ENCODE peak calls at places on chromosomes 7 and 10, in four cellular contexts. T is B cell, M is choroid plexus epithelial cell, R is A549. D is an unnamed sample.

GRCh38 chr10:16944961-16945360 is 127.7 kb upstream of the RSU1 start:
- DNase-seq in T (no peak), M (no peak), R (no peak), D (no peak)

GRCh38 chr10:31456463-31456862 is 137.4 kb downstream of the ZEB1 start:
- DNase-seq in T (no peak), M (peak; percentile 32), R (no peak), D (no peak)

GRCh38 chr10:112274831-112275230 is 8.4 kb upstream of the TECTB start:
- DNase-seq in T (no peak), M (no peak), R (no peak), D (no peak)

GRCh38 chr10:58072634-58073033 is 195.1 kb downstream of the IPMK start:
- DNase-seq in T (no peak), M (no peak), R (no peak), D (no peak)

GRCh38 chr7:136009488-136010079 is 32.4 kb upstream of the MTPN start:
- DNase-seq in T (no peak), M (peak; percentile 71), R (peak; percentile 49), D (no peak)

GRCh38 chr7:32062150-32062549 is 8.1 kb downstream of the PDE1C start:
- DNase-seq in T (no peak), M (peak; percentile 22), R (peak; percentile 78), D (no peak)

GRCh38 chr7:44539669-44540516 is 1.2 kb downstream of the NPC1L1 start:
- DNase-seq in T (no peak), M (no peak), R (no peak), D (no peak)

GRCh38 chr10:121900443-121901174 is 27.2 kb downstream of the ATE1 start:
- DNase-seq in T (no peak), M (peak; percentile 87), R (peak; percentile 71), D (no peak)

DNA sequence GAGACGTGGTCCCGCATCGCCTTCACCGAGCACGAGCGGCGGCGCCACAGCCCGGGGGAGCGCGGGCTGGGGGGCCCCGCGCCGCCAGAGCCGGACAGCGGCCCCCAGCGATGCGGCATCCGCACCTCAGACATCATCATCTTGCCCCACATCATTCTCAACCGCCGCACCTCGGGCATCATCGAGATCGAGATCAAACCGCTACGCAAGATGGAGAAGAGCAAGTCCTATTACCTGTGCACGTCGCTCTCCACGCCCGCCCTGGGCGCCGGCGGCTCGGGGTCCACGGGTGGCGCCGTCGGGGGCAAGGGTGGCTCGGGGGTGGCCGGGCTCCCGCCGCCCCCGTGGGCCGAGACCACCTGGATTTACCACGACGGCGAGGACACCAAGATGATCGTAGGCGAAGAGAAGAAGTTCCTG is 733 bp downstream of the CNNM2 start:
- DNase-seq in T (peak; percentile 49), M (no peak), R (peak; percentile 15), D (peak; percentile 32)
- TF ChIP-seq CTCF in T (peak; percentile 16), M (no peak), R (no peak), D (no peak)

DNA sequence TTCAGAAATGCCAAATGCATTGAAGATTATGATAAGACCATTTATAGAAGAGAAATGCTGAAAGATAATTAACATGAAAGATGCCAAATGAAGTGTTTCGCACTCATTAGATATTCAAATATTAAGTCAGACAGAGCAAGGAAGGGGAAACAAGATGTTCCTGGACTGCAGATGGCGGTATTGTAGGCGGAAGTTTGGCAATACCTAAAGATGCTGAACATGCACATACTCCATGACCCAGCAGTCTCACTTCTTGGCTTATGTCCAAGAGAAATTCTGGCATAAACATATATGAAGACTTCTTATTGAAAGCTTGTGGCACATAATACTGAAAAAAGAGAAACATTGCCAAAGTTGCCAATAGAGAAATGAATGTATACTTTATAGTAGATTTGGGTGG is 325.4 kb upstream of the SEMA3C start:
- DNase-seq in T (no peak), M (peak; percentile 88), R (peak; percentile 61), D (no peak)
- TF ChIP-seq CTCF in T (no peak), M (peak; percentile 45), R (no peak), D (no peak)

DNA sequence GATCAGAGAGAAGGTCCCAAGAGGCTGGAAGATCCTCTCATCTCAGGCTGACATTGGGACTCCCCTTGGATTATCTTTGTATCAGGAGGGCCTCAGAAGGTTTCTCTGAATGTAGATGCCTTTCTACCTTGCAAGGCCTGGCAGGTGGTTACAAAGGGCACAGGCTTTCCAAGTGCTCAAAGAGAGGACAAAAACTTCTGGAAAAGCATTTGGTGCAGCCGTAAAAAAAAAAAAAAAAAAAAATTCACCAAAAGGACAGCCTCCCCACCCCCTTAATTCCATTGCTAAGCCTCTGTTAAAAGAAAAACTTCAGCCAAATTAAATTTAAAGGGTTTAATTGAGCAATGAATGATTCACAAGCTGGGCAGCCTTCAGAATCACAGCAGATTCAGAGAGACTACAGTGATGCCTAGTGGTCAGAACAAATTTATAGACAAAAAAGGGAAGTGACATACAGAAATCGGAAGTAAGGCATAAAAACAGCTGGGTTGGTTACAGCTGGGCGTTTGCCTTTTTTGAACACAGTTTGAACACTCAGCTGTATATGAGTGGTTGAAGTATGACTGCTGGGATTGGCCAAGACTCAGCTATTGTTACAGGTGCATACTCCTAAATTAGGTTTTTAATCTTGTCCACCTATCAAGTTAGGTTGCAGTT is 42.5 kb upstream of the LRGUK start:
- DNase-seq in T (no peak), M (no peak), R (no peak), D (no peak)
- TF ChIP-seq CTCF in T (no peak), M (no peak), R (no peak), D (no peak)

DNA sequence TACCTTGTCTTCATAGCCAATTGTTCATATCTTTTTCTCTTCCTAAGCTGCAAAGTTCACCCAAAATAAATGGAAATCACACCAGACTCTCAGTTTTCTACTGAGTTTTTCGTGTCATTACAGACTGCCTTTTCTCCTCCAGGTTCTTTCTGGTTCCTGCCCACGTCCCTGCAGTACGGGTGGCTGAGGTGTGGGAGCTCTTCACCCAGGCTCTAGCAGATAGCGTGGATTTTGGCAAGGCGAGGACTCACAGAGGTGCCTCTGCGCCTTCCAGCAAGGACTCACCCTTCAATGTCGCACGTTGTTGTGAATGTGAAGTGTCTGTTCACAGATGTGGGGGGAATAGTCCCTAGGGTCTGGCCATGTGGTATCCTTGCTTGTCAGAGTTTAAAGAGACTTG is 71.6 kb downstream of the ABCA13 start:
- DNase-seq in T (no peak), M (no peak), R (no peak), D (no peak)
- TF ChIP-seq CTCF in T (no peak), M (no peak), R (no peak), D (no peak)

GRCh38 chr10:11279286-11279685 is 261.6 kb downstream of the CELF2 start:
- DNase-seq in T (no peak), M (no peak), R (no peak), D (no peak)
- TF ChIP-seq CTCF in T (no peak), M (no peak), R (no peak), D (no peak)

DNA sequence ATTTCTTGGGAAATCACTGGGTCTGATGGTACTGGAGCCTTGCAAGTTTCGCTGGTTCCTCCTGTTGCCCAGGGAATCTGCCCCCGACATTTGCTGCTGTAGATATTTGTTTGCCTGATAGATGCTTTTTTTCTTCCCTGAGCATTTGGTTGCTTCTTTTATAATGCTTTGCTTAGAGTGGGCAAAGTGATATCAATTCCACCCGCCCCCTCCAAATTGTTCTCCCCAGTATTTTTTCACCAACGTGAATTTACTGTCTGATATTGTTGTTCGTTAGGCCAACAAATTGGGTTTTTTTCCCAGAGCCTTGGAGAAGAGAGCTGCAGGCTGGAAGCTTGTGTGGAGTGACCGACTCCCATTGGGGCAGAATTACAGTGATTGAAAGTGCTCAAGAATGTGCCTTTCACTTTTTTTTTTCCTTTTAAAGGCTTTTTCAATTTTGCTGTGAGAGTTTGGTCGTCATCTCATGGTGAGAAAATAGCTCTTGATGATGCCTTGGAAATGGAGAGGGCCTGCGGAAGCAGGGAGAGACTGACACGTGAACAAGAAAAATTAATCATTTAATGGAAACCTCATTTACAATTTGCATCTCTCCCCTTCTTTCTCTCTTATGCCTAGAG is 2.5 kb downstream of the GRK5 start:
- DNase-seq in T (no peak), M (peak; percentile 58), R (no peak), D (no peak)
- TF ChIP-seq CTCF in T (peak; percentile 45), M (no peak), R (no peak), D (peak; percentile 40)

GRCh38 chr10:78258303-78259030 is 224.8 kb downstream of the RPS24 start:
- DNase-seq in T (no peak), M (no peak), R (peak; percentile 22), D (no peak)
- TF ChIP-seq CTCF in T (peak; percentile 19), M (no peak), R (no peak), D (no peak)

GRCh38 chr7:42700376-42701327 is 211.2 kb downstream of the C7orf25 start:
- DNase-seq in T (no peak), M (no peak), R (no peak), D (no peak)
- TF ChIP-seq CTCF in T (no peak), M (peak; percentile 14), R (no peak), D (no peak)

DNA sequence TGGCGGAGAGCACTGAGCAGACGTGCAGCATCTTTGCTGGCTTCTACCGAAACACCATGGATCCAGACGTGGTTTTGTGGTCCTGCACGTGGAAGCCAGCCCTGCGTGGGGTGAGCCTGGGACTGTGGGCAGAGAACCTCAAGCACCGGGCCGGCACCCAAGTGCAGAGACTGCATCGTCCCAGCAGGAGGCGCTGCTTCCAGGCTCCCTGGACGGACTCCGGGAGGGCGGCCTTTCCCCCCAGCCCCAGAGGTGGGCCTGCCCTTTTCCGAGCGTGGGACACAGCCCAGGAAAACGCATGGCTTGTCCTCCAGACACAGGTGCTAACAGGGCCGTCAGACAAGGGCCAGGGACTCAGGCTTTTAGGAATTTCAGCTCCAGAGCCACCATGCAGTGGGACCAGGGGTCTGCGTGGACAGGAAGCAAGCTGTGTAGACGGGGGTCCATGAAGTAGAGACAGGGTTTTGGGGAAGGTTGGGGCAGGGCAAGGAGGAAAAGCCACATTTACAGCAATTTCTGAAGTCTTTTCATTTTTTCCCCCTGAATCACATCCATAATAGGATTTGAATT is 303.9 kb downstream of the WDR37 start:
- DNase-seq in T (no peak), M (no peak), R (no peak), D (no peak)
- TF ChIP-seq CTCF in T (no peak), M (no peak), R (peak; percentile 26), D (no peak)

GRCh38 chr7:27182285-27182827 is 2.7 kb downstream of the HOXA11 start:
- DNase-seq in T (no peak), M (no peak), R (no peak), D (no peak)
- TF ChIP-seq CTCF in T (no peak), M (no peak), R (no peak), D (no peak)

D was measured in natural killer cell.